ENCODE peak calls at places on chromosomes 6 and 20, in six cellular contexts. One of them, this sample, is unnamed.

GRCh38 chr6:129183681-129184216 is 300.8 kb downstream of the LAMA2 start:
- DNase-seq in stimulated activated CD4-positive, alpha-beta T cell treated with anti-CD3 and anti-CD28 coated beads, Interleukin-15, amount 100 ng/mL, for 1 hour: no peak
- DNase-seq in Right ventricle myocardium inferior: no peak
- DNase-seq in NCI-H187: no peak
- DNase-seq in myocyte: no peak
- DNase-seq in prostate gland: no peak
- DNase-seq in this sample: no peak

GRCh38 chr6:163579111-163579879 is 164.8 kb downstream of the QKI start:
- DNase-seq in stimulated activated CD4-positive, alpha-beta T cell treated with anti-CD3 and anti-CD28 coated beads, Interleukin-15, amount 100 ng/mL, for 1 hour: no peak
- DNase-seq in Right ventricle myocardium inferior: no peak
- DNase-seq in NCI-H187: no peak
- DNase-seq in myocyte: no peak
- DNase-seq in prostate gland: no peak
- DNase-seq in this sample: no peak

GRCh38 chr6:42263165-42263852 is 45.6 kb upstream of the MRPS10 start:
- DNase-seq in stimulated activated CD4-positive, alpha-beta T cell treated with anti-CD3 and anti-CD28 coated beads, Interleukin-15, amount 100 ng/mL, for 1 hour: no peak
- DNase-seq in Right ventricle myocardium inferior: no peak
- DNase-seq in NCI-H187: no peak
- DNase-seq in myocyte: no peak
- DNase-seq in prostate gland: no peak
- DNase-seq in this sample: no peak

GRCh38 chr6:167047554-167047953 is 48.4 kb downstream of the CEP43 start:
- DNase-seq in stimulated activated CD4-positive, alpha-beta T cell treated with anti-CD3 and anti-CD28 coated beads, Interleukin-15, amount 100 ng/mL, for 1 hour: peak
- DNase-seq in Right ventricle myocardium inferior: peak
- DNase-seq in NCI-H187: no peak
- DNase-seq in myocyte: no peak
- DNase-seq in prostate gland: no peak
- DNase-seq in this sample: no peak

GRCh38 chr6:39076086-39076992 is 27.8 kb downstream of the GLP1R start:
- DNase-seq in stimulated activated CD4-positive, alpha-beta T cell treated with anti-CD3 and anti-CD28 coated beads, Interleukin-15, amount 100 ng/mL, for 1 hour: no peak
- DNase-seq in Right ventricle myocardium inferior: no peak
- DNase-seq in NCI-H187: no peak
- DNase-seq in myocyte: no peak
- DNase-seq in prostate gland: no peak
- DNase-seq in this sample: no peak

GRCh38 chr6:126176266-126176665 is 163.6 kb upstream of the CENPW start:
- DNase-seq in stimulated activated CD4-positive, alpha-beta T cell treated with anti-CD3 and anti-CD28 coated beads, Interleukin-15, amount 100 ng/mL, for 1 hour: no peak
- DNase-seq in Right ventricle myocardium inferior: no peak
- DNase-seq in NCI-H187: no peak
- DNase-seq in myocyte: peak
- DNase-seq in prostate gland: no peak
- DNase-seq in this sample: peak

GRCh38 chr6:91278416-91278815 is 691.5 kb upstream of the MAP3K7 start:
- DNase-seq in stimulated activated CD4-positive, alpha-beta T cell treated with anti-CD3 and anti-CD28 coated beads, Interleukin-15, amount 100 ng/mL, for 1 hour: no peak
- DNase-seq in Right ventricle myocardium inferior: no peak
- DNase-seq in NCI-H187: no peak
- DNase-seq in myocyte: no peak
- DNase-seq in prostate gland: no peak
- DNase-seq in this sample: no peak

GRCh38 chr6:8420031-8420588 is 15.2 kb downstream of the SLC35B3 start:
- DNase-seq in stimulated activated CD4-positive, alpha-beta T cell treated with anti-CD3 and anti-CD28 coated beads, Interleukin-15, amount 100 ng/mL, for 1 hour: no peak
- DNase-seq in Right ventricle myocardium inferior: no peak
- DNase-seq in NCI-H187: no peak
- DNase-seq in myocyte: no peak
- DNase-seq in prostate gland: no peak
- DNase-seq in this sample: no peak

GRCh38 chr20:19918965-19919329 is 98.2 kb upstream of the NAA20 start:
- DNase-seq in stimulated activated CD4-positive, alpha-beta T cell treated with anti-CD3 and anti-CD28 coated beads, Interleukin-15, amount 100 ng/mL, for 1 hour: no peak
- DNase-seq in Right ventricle myocardium inferior: no peak
- DNase-seq in NCI-H187: no peak
- DNase-seq in myocyte: peak
- DNase-seq in prostate gland: no peak
- DNase-seq in this sample: peak

GRCh38 chr20:46087161-46087560 is 2.6 kb downstream of the NCOA5 start:
- DNase-seq in stimulated activated CD4-positive, alpha-beta T cell treated with anti-CD3 and anti-CD28 coated beads, Interleukin-15, amount 100 ng/mL, for 1 hour: no peak
- DNase-seq in Right ventricle myocardium inferior: no peak
- DNase-seq in NCI-H187: no peak
- DNase-seq in myocyte: no peak
- DNase-seq in prostate gland: no peak
- DNase-seq in this sample: peak

GRCh38 chr6:157287923-157288322 is 35.4 kb downstream of the TMEM242 start:
- DNase-seq in stimulated activated CD4-positive, alpha-beta T cell treated with anti-CD3 and anti-CD28 coated beads, Interleukin-15, amount 100 ng/mL, for 1 hour: no peak
- DNase-seq in Right ventricle myocardium inferior: no peak
- DNase-seq in NCI-H187: no peak
- DNase-seq in myocyte: no peak
- DNase-seq in prostate gland: no peak
- DNase-seq in this sample: no peak

GRCh38 chr20:41364236-41364855 is 2.3 kb downstream of the EMILIN3 start:
- DNase-seq in stimulated activated CD4-positive, alpha-beta T cell treated with anti-CD3 and anti-CD28 coated beads, Interleukin-15, amount 100 ng/mL, for 1 hour: no peak
- DNase-seq in Right ventricle myocardium inferior: no peak
- DNase-seq in NCI-H187: no peak
- DNase-seq in myocyte: no peak
- DNase-seq in prostate gland: no peak
- DNase-seq in this sample: no peak

GRCh38 chr6:129105793-129106192 is 222.9 kb downstream of the LAMA2 start:
- DNase-seq in stimulated activated CD4-positive, alpha-beta T cell treated with anti-CD3 and anti-CD28 coated beads, Interleukin-15, amount 100 ng/mL, for 1 hour: no peak
- DNase-seq in Right ventricle myocardium inferior: no peak
- DNase-seq in NCI-H187: no peak
- DNase-seq in myocyte: no peak
- DNase-seq in prostate gland: no peak
- DNase-seq in this sample: no peak

GRCh38 chr6:12110523-12111154 is 98.5 kb downstream of the HIVEP1 start:
- DNase-seq in stimulated activated CD4-positive, alpha-beta T cell treated with anti-CD3 and anti-CD28 coated beads, Interleukin-15, amount 100 ng/mL, for 1 hour: no peak
- DNase-seq in Right ventricle myocardium inferior: no peak
- DNase-seq in NCI-H187: no peak
- DNase-seq in myocyte: no peak
- DNase-seq in prostate gland: no peak
- DNase-seq in this sample: no peak

GRCh38 chr20:24999568-24999967 is 7.0 kb upstream of the APMAP start:
- DNase-seq in stimulated activated CD4-positive, alpha-beta T cell treated with anti-CD3 and anti-CD28 coated beads, Interleukin-15, amount 100 ng/mL, for 1 hour: no peak
- DNase-seq in Right ventricle myocardium inferior: no peak
- DNase-seq in NCI-H187: no peak
- DNase-seq in myocyte: no peak
- DNase-seq in prostate gland: no peak
- DNase-seq in this sample: no peak

GRCh38 chr6:35663447-35664235 is 25.1 kb downstream of the FKBP5 start:
- DNase-seq in stimulated activated CD4-positive, alpha-beta T cell treated with anti-CD3 and anti-CD28 coated beads, Interleukin-15, amount 100 ng/mL, for 1 hour: no peak
- DNase-seq in Right ventricle myocardium inferior: no peak
- DNase-seq in NCI-H187: no peak
- DNase-seq in myocyte: peak
- DNase-seq in prostate gland: no peak
- DNase-seq in this sample: no peak

This sample was measured in NCI-H1694.